ENCODE peak calls at places on chromosomes 11 and 22, in six cellular contexts. C is stimulated activated CD4-positive, alpha-beta T cell treated with anti-CD3 and anti-CD28 coated beads, Interleukin-2, amount 100 ng/mL, for 48 hours; I is NAMALWA; J is activated T-cell treated with anti-CD3 and anti-CD28 coated beads for 1 hour; X is MM.1S; H is memory B cell. U is an unnamed sample.

GRCh38 chr11:122920579-122920978 is 38.0 kb downstream of the JHY start:
- DNase-seq in H (no peak), J (no peak), X (no peak), C (no peak), I (no peak), U (no peak)

GRCh38 chr22:27370281-27370680 is 431.3 kb downstream of the MN1 start:
- DNase-seq in X (no peak), J (no peak), I (peak), H (no peak), C (no peak), U (no peak)

GRCh38 chr11:31487848-31488247 is 21.6 kb downstream of the IMMP1L start:
- DNase-seq in H (no peak), C (no peak), J (no peak), I (peak), X (peak), U (no peak)

GRCh38 chr11:75635009-75635909 is 33.6 kb downstream of the MAP6 start:
- DNase-seq in C (no peak), H (no peak), X (peak), I (peak), J (no peak), U (no peak)

GRCh38 chr11:48087974-48088681 is 107.8 kb downstream of the PTPRJ start:
- DNase-seq in H (no peak), C (no peak), I (no peak), J (no peak), X (no peak), U (no peak)

GRCh38 chr22:46620588-46621242 is 529 bp downstream of the GRAMD4 start:
- DNase-seq in H (no peak), J (no peak), C (no peak), I (no peak), X (no peak), U (no peak)

GRCh38 chr11:76672431-76673163 is 2.0 kb upstream of the LRRC32 start:
- DNase-seq in C (no peak), H (peak), J (no peak), I (peak), X (peak), U (peak)

GRCh38 chr11:64080390-64080789 is 44.7 kb downstream of the FLRT1 start:
- DNase-seq in J (no peak), I (no peak), X (no peak), C (no peak), H (no peak), U (no peak)

GRCh38 chr11:75639752-75640151 is 29.1 kb downstream of the MAP6 start:
- DNase-seq in J (no peak), H (no peak), I (peak), C (no peak), X (no peak), U (peak)

GRCh38 chr11:126024143-126024542 is 38.5 kb downstream of the CDON start:
- DNase-seq in I (no peak), C (no peak), J (no peak), H (no peak), X (no peak), U (no peak)

GRCh38 chr11:27481992-27482391 is 9.4 kb upstream of the LGR4 start:
- DNase-seq in H (no peak), J (no peak), C (no peak), I (no peak), X (no peak), U (no peak)

GRCh38 chr11:76962583-76963416 is 71.4 kb upstream of the B3GNT6 start:
- DNase-seq in H (no peak), J (no peak), I (no peak), X (peak), C (no peak), U (no peak)

GRCh38 chr22:28917747-28918543 is 34.6 kb downstream of the ZNRF3 start:
- DNase-seq in J (no peak), I (peak), C (no peak), H (no peak), X (no peak), U (no peak)

GRCh38 chr11:106216281-106216680 is 138.8 kb downstream of the AASDHPPT start:
- DNase-seq in C (no peak), X (no peak), J (no peak), H (no peak), I (no peak), U (no peak)

GRCh38 chr22:19872779-19873137 is 18.1 kb upstream of the GNB1L start:
- DNase-seq in X (no peak), H (no peak), J (no peak), C (no peak), I (no peak), U (peak)

GRCh38 chr11:46920709-46921108 is 2.4 kb upstream of the LRP4 start:
- DNase-seq in H (no peak), I (no peak), J (no peak), X (no peak), C (no peak), U (no peak)

GRCh38 chr11:34653851-34654490 is 33.1 kb downstream of the EHF start:
- DNase-seq in H (no peak), J (no peak), C (no peak), I (peak), X (no peak), U (no peak)

GRCh38 chr11:8035225-8035846 is 45.7 kb upstream of the TUB start:
- DNase-seq in I (no peak), C (no peak), X (no peak), H (peak), J (no peak), U (no peak)

GRCh38 chr22:43867839-43868652 is 5.7 kb upstream of the SULT4A1 start:
- DNase-seq in C (no peak), I (peak), H (no peak), J (peak), X (peak), U (no peak)

GRCh38 chr11:6505577-6506240 is 8.6 kb downstream of the DNHD1 start:
- DNase-seq in X (peak), I (peak), J (no peak), C (no peak), H (no peak), U (no peak)

GRCh38 chr11:125141686-125142535 is 22.6 kb upstream of the PKNOX2 start:
- DNase-seq in H (peak), X (peak), J (peak), C (peak), I (peak), U (no peak)

GRCh38 chr22:43789452-43789851 is 22.7 kb downstream of the EFCAB6 start:
- DNase-seq in C (no peak), I (no peak), H (no peak), J (no peak), X (no peak), U (no peak)

GRCh38 chr11:44564653-44565007 is 833 bp upstream of the CD82 start:
- DNase-seq in H (no peak), C (no peak), X (no peak), I (no peak), J (no peak), U (peak)

U was measured in Right ventricle myocardium inferior.